ENCODE peak calls at places on chromosome 22, in six cellular contexts. D, H, G, K, L and J are unnamed samples.
A peak's percentile ranks its signal among the peaks of the same experiment; 100 is the strongest.

GRCh38 chr22:49972163-49973017 is 11.8 kb downstream of the PIM3 start:
- DNase-seq in D (peak; percentile 30), H (no peak), G (peak; percentile 55), K (no peak), L (no peak), J (no peak)

GRCh38 chr22:33083212-33083611 is 25.0 kb upstream of the SYN3 start:
- DNase-seq in D (no peak), H (no peak), G (no peak), K (peak; percentile 13), L (no peak), J (no peak)

GRCh38 chr22:18035740-18036139 is 11.4 kb upstream of the MICAL3 start:
- DNase-seq in D (no peak), H (no peak), G (no peak), K (no peak), L (no peak), J (no peak)

GRCh38 chr22:29751139-29751538 is 15.7 kb downstream of the ZMAT5 start:
- DNase-seq in D (no peak), H (peak; percentile 62), G (no peak), K (no peak), L (no peak), J (no peak)

GRCh38 chr22:49158741-49159564 is 668.7 kb downstream of the BRD1 start:
- DNase-seq in D (no peak), H (no peak), G (no peak), K (no peak), L (no peak), J (no peak)

GRCh38 chr22:32494971-32495370 is 20.4 kb downstream of the FBXO7 start:
- DNase-seq in D (no peak), H (no peak), G (no peak), K (no peak), L (no peak), J (no peak)

GRCh38 chr22:50276143-50276542 is 6.0 kb upstream of the MAPK11 start:
- DNase-seq in D (peak; percentile 75), H (peak; percentile 67), G (no peak), K (peak; percentile 60), L (no peak), J (no peak)

GRCh38 chr22:50015451-50016307 is 3.1 kb upstream of the IL17REL start:
- DNase-seq in D (no peak), H (no peak), G (no peak), K (no peak), L (no peak), J (no peak)

GRCh38 chr22:36234919-36235318 is 4.4 kb downstream of the APOL2 start:
- DNase-seq in D (no peak), H (no peak), G (no peak), K (no peak), L (no peak), J (no peak)

GRCh38 chr22:21650823-21651520 is 8.9 kb downstream of the SDF2L1 start:
- DNase-seq in D (no peak), H (no peak), G (no peak), K (no peak), L (no peak), J (no peak)

GRCh38 chr22:29268511-29269229 is 602 bp downstream of the EWSR1 start:
- DNase-seq in D (peak; percentile 77), H (peak; percentile 77), G (peak; percentile 68), K (peak; percentile 65), L (no peak), J (no peak)

GRCh38 chr22:34414467-34415440 is 494.5 kb upstream of the LARGE1 start:
- DNase-seq in D (no peak), H (peak; percentile 1), G (no peak), K (peak; percentile 8), L (peak; percentile 3), J (no peak)

GRCh38 chr22:39287076-39287743 is 32.2 kb downstream of the RPL3 start:
- DNase-seq in D (no peak), H (no peak), G (no peak), K (no peak), L (no peak), J (no peak)

GRCh38 chr22:49021097-49021925 is 806.4 kb downstream of the BRD1 start:
- DNase-seq in D (no peak), H (no peak), G (peak; percentile 4), K (no peak), L (no peak), J (no peak)

GRCh38 chr22:36287881-36288515 is 35.1 kb downstream of the APOL1 start:
- DNase-seq in D (no peak), H (no peak), G (no peak), K (no peak), L (no peak), J (no peak)

GRCh38 chr22:17119481-17120202 is 1.5 kb downstream of the TMEM121B start:
- DNase-seq in D (peak; percentile 66), H (no peak), G (no peak), K (peak; percentile 30), L (no peak), J (no peak)

GRCh38 chr22:49514656-49515055 is 313.0 kb downstream of the BRD1 start:
- DNase-seq in D (no peak), H (no peak), G (no peak), K (no peak), L (no peak), J (no peak)

GRCh38 chr22:27684856-27685255 is 116.7 kb downstream of the MN1 start:
- DNase-seq in D (no peak), H (peak; percentile 39), G (no peak), K (no peak), L (no peak), J (no peak)

GRCh38 chr22:27681037-27681436 is 120.5 kb downstream of the MN1 start:
- DNase-seq in D (no peak), H (no peak), G (no peak), K (no peak), L (no peak), J (no peak)

GRCh38 chr22:27680636-27681035 is 120.9 kb downstream of the MN1 start:
- DNase-seq in D (no peak), H (no peak), G (no peak), K (no peak), L (no peak), J (no peak)

GRCh38 chr22:27679722-27680488 is 121.7 kb downstream of the MN1 start:
- DNase-seq in D (no peak), H (no peak), G (no peak), K (no peak), L (no peak), J (no peak)

GRCh38 chr22:27682438-27682837 is 119.1 kb downstream of the MN1 start:
- DNase-seq in D (no peak), H (no peak), G (no peak), K (no peak), L (no peak), J (no peak)
- TF ChIP-seq CTCF in D (peak; percentile 14), H (peak; percentile 28), G (no peak), K (peak; percentile 1), L (peak; percentile 26), J (no peak)

GRCh38 chr22:47865626-47866025 is 1103.2 kb downstream of the TBC1D22A start:
- DNase-seq in D (no peak), H (no peak), G (no peak), K (no peak), L (no peak), J (no peak)
- H3K4me3 ChIP-seq in D (no peak overlapping the region), H (no peak overlapping the region), G (no peak overlapping the region), K (no peak overlapping the region), L (no peak overlapping the region), J (no peak overlapping the region)

GRCh38 chr22:25765801-25766200 is 23.8 kb downstream of the MYO18B start:
- DNase-seq in D (no peak), H (no peak), G (no peak), K (no peak), L (no peak), J (no peak)

GRCh38 chr22:25766418-25766817 is 24.4 kb downstream of the MYO18B start:
- DNase-seq in D (no peak), H (no peak), G (no peak), K (no peak), L (no peak), J (no peak)

GRCh38 chr22:25763239-25763777 is 21.3 kb downstream of the MYO18B start:
- DNase-seq in D (no peak), H (no peak), G (no peak), K (peak; percentile 30), L (no peak), J (no peak)

GRCh38 chr22:25765016-25765367 is 23.0 kb downstream of the MYO18B start:
- DNase-seq in D (no peak), H (no peak), G (no peak), K (no peak), L (no peak), J (no peak)

DNA sequence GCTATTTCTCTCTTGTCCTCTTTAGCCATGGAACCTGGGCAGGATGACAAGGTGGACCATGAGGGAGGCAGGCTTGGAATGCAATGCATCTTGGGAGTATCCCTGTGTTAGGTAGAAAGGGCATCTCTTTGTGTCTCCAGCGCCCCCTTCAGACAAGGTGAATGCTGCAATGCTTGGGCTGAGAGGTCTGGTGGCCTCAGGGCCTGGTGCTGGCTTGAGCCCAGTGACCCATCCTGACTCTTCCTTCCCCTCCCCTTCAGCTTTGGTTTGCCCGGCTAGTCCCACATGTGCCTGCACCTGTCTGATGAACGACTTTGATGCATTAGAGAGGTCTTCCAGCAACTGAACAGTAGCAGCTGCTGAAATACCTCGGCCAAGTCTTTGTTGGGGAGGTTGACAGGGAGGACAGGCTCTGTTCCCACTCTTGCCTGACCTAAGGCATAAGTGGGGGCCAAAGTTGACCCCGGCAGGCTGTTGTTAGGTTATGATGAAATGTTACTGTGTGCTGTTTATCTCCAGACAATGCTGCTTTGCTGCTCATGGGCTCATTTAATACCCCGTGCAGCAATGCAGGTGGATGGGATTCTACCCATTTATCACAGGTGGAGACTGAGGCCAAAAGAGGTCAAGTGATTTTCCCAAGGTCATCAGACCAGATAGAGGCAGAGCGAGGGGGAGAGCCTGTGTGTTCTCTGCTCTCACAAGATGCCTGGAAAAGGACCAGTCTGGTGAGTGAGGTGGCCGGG is 22.5 kb downstream of the MYO18B start:
- DNase-seq in D (no peak), H (no peak), G (no peak), K (no peak), L (no peak), J (no peak)
- TF ChIP-seq CTCF in D (no peak), H (no peak), G (no peak), K (peak; percentile 9), L (no peak), J (no peak)

GRCh38 chr22:43529954-43530863 is 118.4 kb downstream of the MPPED1 start:
- DNase-seq in D (no peak), H (no peak), G (no peak), K (no peak), L (no peak), J (no peak)

GRCh38 chr22:43531651-43532050 is 119.8 kb downstream of the MPPED1 start:
- DNase-seq in D (no peak), H (no peak), G (no peak), K (no peak), L (no peak), J (no peak)

GRCh38 chr22:43529461-43529860 is 117.6 kb downstream of the MPPED1 start:
- DNase-seq in D (no peak), H (no peak), G (no peak), K (no peak), L (no peak), J (no peak)

GRCh38 chr22:43532301-43533050 is 120.7 kb downstream of the MPPED1 start:
- DNase-seq in D (no peak), H (no peak), G (no peak), K (no peak), L (no peak), J (no peak)

GRCh38 chr22:43530864-43531201 is 119.0 kb downstream of the MPPED1 start:
- DNase-seq in D (no peak), H (no peak), G (no peak), K (no peak), L (no peak), J (no peak)
- H3K4me3 ChIP-seq in D (no peak overlapping the region), H (no peak overlapping the region), G (no peak overlapping the region), K (no peak overlapping the region), L (no peak overlapping the region), J (no peak overlapping the region)

GRCh38 chr22:37982938-37983859 is 1.2 kb downstream of the SOX10 start:
- DNase-seq in D (no peak), H (no peak), G (no peak), K (no peak), L (no peak), J (no peak)
- TF ChIP-seq CTCF in D (peak; percentile 9), H (peak; percentile 8), G (no peak), K (no peak), L (peak; percentile 55), J (peak; percentile 3)